ENCODE peak calls at places on chromosomes 3 and 15, in nine cellular contexts. One of them, this sample, is unnamed.

GRCh38 chr3:17793542-17794195 is 51.2 kb upstream of the TBC1D5 start:
- DNase-seq in iris pigment epithelial cell: no peak
- DNase-seq in lower leg skin: no peak
- DNase-seq in WTC11: no peak
- DNase-seq in AG08396: no peak
- DNase-seq in activated CD8-positive, alpha-beta T cell treated with anti-CD3 and anti-CD28 coated beads for 36 hours: no peak
- DNase-seq in fibroblast of pulmonary artery: no peak
- DNase-seq in activated gamma-delta T cell treated with Interleukin-2 at 50 U/mL for 16 hours: no peak
- DNase-seq in SW 1271: no peak
- DNase-seq in this sample: no peak

GRCh38 chr3:17075358-17075757 is 190.6 kb downstream of the PLCL2 start:
- DNase-seq in activated gamma-delta T cell treated with Interleukin-2 at 50 U/mL for 16 hours: no peak
- DNase-seq in SW 1271: no peak
- DNase-seq in iris pigment epithelial cell: no peak
- DNase-seq in AG08396: no peak
- DNase-seq in lower leg skin: no peak
- DNase-seq in WTC11: no peak
- DNase-seq in fibroblast of pulmonary artery: no peak
- DNase-seq in activated CD8-positive, alpha-beta T cell treated with anti-CD3 and anti-CD28 coated beads for 36 hours: no peak
- DNase-seq in this sample: no peak

GRCh38 chr15:72554471-72555425 is 80.6 kb downstream of the ARIH1 start:
- DNase-seq in SW 1271: no peak
- DNase-seq in fibroblast of pulmonary artery: peak; percentile 82
- DNase-seq in lower leg skin: no peak
- DNase-seq in activated gamma-delta T cell treated with Interleukin-2 at 50 U/mL for 16 hours: no peak
- DNase-seq in WTC11: no peak
- DNase-seq in activated CD8-positive, alpha-beta T cell treated with anti-CD3 and anti-CD28 coated beads for 36 hours: peak; percentile 54
- DNase-seq in AG08396: no peak
- DNase-seq in iris pigment epithelial cell: peak; percentile 93
- DNase-seq in this sample: no peak

GRCh38 chr3:50573566-50574279 is 4.4 kb downstream of the HEMK1 start:
- DNase-seq in activated CD8-positive, alpha-beta T cell treated with anti-CD3 and anti-CD28 coated beads for 36 hours: peak; percentile 97
- DNase-seq in iris pigment epithelial cell: no peak
- DNase-seq in lower leg skin: no peak
- DNase-seq in SW 1271: no peak
- DNase-seq in activated gamma-delta T cell treated with Interleukin-2 at 50 U/mL for 16 hours: peak; percentile 68
- DNase-seq in WTC11: no peak
- DNase-seq in fibroblast of pulmonary artery: no peak
- DNase-seq in AG08396: no peak
- DNase-seq in this sample: no peak

GRCh38 chr3:165185707-165186327 is 10.4 kb downstream of the SLITRK3 start:
- DNase-seq in iris pigment epithelial cell: peak; percentile 48
- DNase-seq in SW 1271: no peak
- DNase-seq in activated gamma-delta T cell treated with Interleukin-2 at 50 U/mL for 16 hours: no peak
- DNase-seq in WTC11: peak; percentile 53
- DNase-seq in AG08396: peak; percentile 54
- DNase-seq in fibroblast of pulmonary artery: peak; percentile 76
- DNase-seq in activated CD8-positive, alpha-beta T cell treated with anti-CD3 and anti-CD28 coated beads for 36 hours: peak; percentile 54
- DNase-seq in lower leg skin: peak; percentile 83
- DNase-seq in this sample: peak; percentile 62

GRCh38 chr3:19104459-19104858 is 43.9 kb upstream of the KCNH8 start:
- DNase-seq in activated CD8-positive, alpha-beta T cell treated with anti-CD3 and anti-CD28 coated beads for 36 hours: no peak
- DNase-seq in WTC11: no peak
- DNase-seq in iris pigment epithelial cell: no peak
- DNase-seq in AG08396: no peak
- DNase-seq in fibroblast of pulmonary artery: no peak
- DNase-seq in SW 1271: no peak
- DNase-seq in lower leg skin: no peak
- DNase-seq in activated gamma-delta T cell treated with Interleukin-2 at 50 U/mL for 16 hours: no peak
- DNase-seq in this sample: no peak

GRCh38 chr3:78506581-78507195 is 1261.1 kb downstream of the ROBO1 start:
- DNase-seq in SW 1271: no peak
- DNase-seq in activated CD8-positive, alpha-beta T cell treated with anti-CD3 and anti-CD28 coated beads for 36 hours: no peak
- DNase-seq in fibroblast of pulmonary artery: peak; percentile 27
- DNase-seq in lower leg skin: no peak
- DNase-seq in activated gamma-delta T cell treated with Interleukin-2 at 50 U/mL for 16 hours: no peak
- DNase-seq in AG08396: no peak
- DNase-seq in iris pigment epithelial cell: peak; percentile 77
- DNase-seq in WTC11: no peak
- DNase-seq in this sample: no peak

GRCh38 chr15:75928680-75929608 is 25.3 kb downstream of the FBXO22 start:
- DNase-seq in lower leg skin: no peak
- DNase-seq in fibroblast of pulmonary artery: peak; percentile 56
- DNase-seq in AG08396: no peak
- DNase-seq in activated gamma-delta T cell treated with Interleukin-2 at 50 U/mL for 16 hours: no peak
- DNase-seq in iris pigment epithelial cell: peak; percentile 28
- DNase-seq in WTC11: peak; percentile 66
- DNase-seq in activated CD8-positive, alpha-beta T cell treated with anti-CD3 and anti-CD28 coated beads for 36 hours: no peak
- DNase-seq in SW 1271: no peak
- DNase-seq in this sample: no peak

GRCh38 chr3:32681811-32682210 is 3.2 kb upstream of the CNOT10 start:
- DNase-seq in SW 1271: no peak
- DNase-seq in fibroblast of pulmonary artery: no peak
- DNase-seq in iris pigment epithelial cell: no peak
- DNase-seq in AG08396: no peak
- DNase-seq in activated gamma-delta T cell treated with Interleukin-2 at 50 U/mL for 16 hours: no peak
- DNase-seq in lower leg skin: no peak
- DNase-seq in WTC11: no peak
- DNase-seq in activated CD8-positive, alpha-beta T cell treated with anti-CD3 and anti-CD28 coated beads for 36 hours: no peak
- DNase-seq in this sample: no peak

GRCh38 chr15:66633851-66634250 is 68.1 kb upstream of the LCTL start:
- DNase-seq in activated gamma-delta T cell treated with Interleukin-2 at 50 U/mL for 16 hours: no peak
- DNase-seq in activated CD8-positive, alpha-beta T cell treated with anti-CD3 and anti-CD28 coated beads for 36 hours: no peak
- DNase-seq in WTC11: no peak
- DNase-seq in lower leg skin: no peak
- DNase-seq in SW 1271: no peak
- DNase-seq in AG08396: no peak
- DNase-seq in fibroblast of pulmonary artery: no peak
- DNase-seq in iris pigment epithelial cell: no peak
- DNase-seq in this sample: no peak

GRCh38 chr3:138460536-138461205 is 26.3 kb downstream of the ESYT3 start:
- DNase-seq in iris pigment epithelial cell: no peak
- DNase-seq in AG08396: no peak
- DNase-seq in lower leg skin: peak; percentile 77
- DNase-seq in activated gamma-delta T cell treated with Interleukin-2 at 50 U/mL for 16 hours: no peak
- DNase-seq in WTC11: no peak
- DNase-seq in activated CD8-positive, alpha-beta T cell treated with anti-CD3 and anti-CD28 coated beads for 36 hours: no peak
- DNase-seq in SW 1271: no peak
- DNase-seq in fibroblast of pulmonary artery: no peak
- DNase-seq in this sample: no peak

GRCh38 chr15:36766449-36766848 is 187.0 kb downstream of the CDIN1 start:
- DNase-seq in activated gamma-delta T cell treated with Interleukin-2 at 50 U/mL for 16 hours: no peak
- DNase-seq in lower leg skin: no peak
- DNase-seq in fibroblast of pulmonary artery: no peak
- DNase-seq in iris pigment epithelial cell: no peak
- DNase-seq in activated CD8-positive, alpha-beta T cell treated with anti-CD3 and anti-CD28 coated beads for 36 hours: no peak
- DNase-seq in WTC11: no peak
- DNase-seq in SW 1271: no peak
- DNase-seq in AG08396: no peak
- DNase-seq in this sample: no peak

GRCh38 chr15:74451861-74452835 is 8.8 kb downstream of the UBL7 start:
- DNase-seq in SW 1271: no peak
- DNase-seq in lower leg skin: peak; percentile 72
- DNase-seq in activated gamma-delta T cell treated with Interleukin-2 at 50 U/mL for 16 hours: no peak
- DNase-seq in WTC11: no peak
- DNase-seq in fibroblast of pulmonary artery: no peak
- DNase-seq in iris pigment epithelial cell: no peak
- DNase-seq in AG08396: no peak
- DNase-seq in activated CD8-positive, alpha-beta T cell treated with anti-CD3 and anti-CD28 coated beads for 36 hours: no peak
- DNase-seq in this sample: no peak

GRCh38 chr3:184572528-184573270 is 11.1 kb downstream of the EPHB3 start:
- DNase-seq in iris pigment epithelial cell: no peak
- DNase-seq in fibroblast of pulmonary artery: no peak
- DNase-seq in SW 1271: no peak
- DNase-seq in lower leg skin: no peak
- DNase-seq in AG08396: no peak
- DNase-seq in activated CD8-positive, alpha-beta T cell treated with anti-CD3 and anti-CD28 coated beads for 36 hours: no peak
- DNase-seq in activated gamma-delta T cell treated with Interleukin-2 at 50 U/mL for 16 hours: no peak
- DNase-seq in WTC11: no peak
- DNase-seq in this sample: no peak

GRCh38 chr3:13370609-13371008 is 49.5 kb downstream of the NUP210 start:
- DNase-seq in SW 1271: no peak
- DNase-seq in iris pigment epithelial cell: no peak
- DNase-seq in fibroblast of pulmonary artery: no peak
- DNase-seq in lower leg skin: no peak
- DNase-seq in activated gamma-delta T cell treated with Interleukin-2 at 50 U/mL for 16 hours: no peak
- DNase-seq in activated CD8-positive, alpha-beta T cell treated with anti-CD3 and anti-CD28 coated beads for 36 hours: no peak
- DNase-seq in WTC11: no peak
- DNase-seq in AG08396: no peak
- DNase-seq in this sample: no peak

GRCh38 chr3:99656606-99657005 is 18.2 kb downstream of the COL8A1 start:
- DNase-seq in WTC11: no peak
- DNase-seq in AG08396: no peak
- DNase-seq in fibroblast of pulmonary artery: no peak
- DNase-seq in iris pigment epithelial cell: no peak
- DNase-seq in lower leg skin: no peak
- DNase-seq in activated gamma-delta T cell treated with Interleukin-2 at 50 U/mL for 16 hours: no peak
- DNase-seq in SW 1271: no peak
- DNase-seq in activated CD8-positive, alpha-beta T cell treated with anti-CD3 and anti-CD28 coated beads for 36 hours: no peak
- DNase-seq in this sample: peak; percentile 22

GRCh38 chr3:79200456-79200855 is 567.3 kb downstream of the ROBO1 start:
- DNase-seq in lower leg skin: no peak
- DNase-seq in fibroblast of pulmonary artery: no peak
- DNase-seq in SW 1271: no peak
- DNase-seq in AG08396: no peak
- DNase-seq in activated CD8-positive, alpha-beta T cell treated with anti-CD3 and anti-CD28 coated beads for 36 hours: no peak
- DNase-seq in iris pigment epithelial cell: no peak
- DNase-seq in activated gamma-delta T cell treated with Interleukin-2 at 50 U/mL for 16 hours: no peak
- DNase-seq in WTC11: no peak
- DNase-seq in this sample: no peak

GRCh38 chr3:156379327-156379726 is 175.6 kb downstream of the SSR3 start:
- DNase-seq in iris pigment epithelial cell: no peak
- DNase-seq in lower leg skin: no peak
- DNase-seq in fibroblast of pulmonary artery: no peak
- DNase-seq in WTC11: no peak
- DNase-seq in SW 1271: no peak
- DNase-seq in activated CD8-positive, alpha-beta T cell treated with anti-CD3 and anti-CD28 coated beads for 36 hours: no peak
- DNase-seq in activated gamma-delta T cell treated with Interleukin-2 at 50 U/mL for 16 hours: no peak
- DNase-seq in AG08396: no peak
- DNase-seq in this sample: no peak

GRCh38 chr3:129315386-129315991 is 36.8 kb downstream of the HMCES start:
- DNase-seq in iris pigment epithelial cell: peak; percentile 52
- DNase-seq in WTC11: no peak
- DNase-seq in fibroblast of pulmonary artery: peak; percentile 28
- DNase-seq in activated CD8-positive, alpha-beta T cell treated with anti-CD3 and anti-CD28 coated beads for 36 hours: peak; percentile 47
- DNase-seq in lower leg skin: no peak
- DNase-seq in AG08396: peak; percentile 53
- DNase-seq in activated gamma-delta T cell treated with Interleukin-2 at 50 U/mL for 16 hours: peak; percentile 17
- DNase-seq in SW 1271: no peak
- DNase-seq in this sample: no peak

GRCh38 chr3:23945903-23946751 is 1.0 kb downstream of the NR1D2 start:
- DNase-seq in iris pigment epithelial cell: peak; percentile 95
- DNase-seq in WTC11: peak; percentile 97
- DNase-seq in SW 1271: peak; percentile 90
- DNase-seq in AG08396: peak; percentile 98
- DNase-seq in lower leg skin: peak; percentile 99
- DNase-seq in activated gamma-delta T cell treated with Interleukin-2 at 50 U/mL for 16 hours: peak; percentile 96
- DNase-seq in fibroblast of pulmonary artery: peak; percentile 96
- DNase-seq in activated CD8-positive, alpha-beta T cell treated with anti-CD3 and anti-CD28 coated beads for 36 hours: peak; percentile 95
- DNase-seq in this sample: peak; percentile 98

GRCh38 chr15:96325579-96326331 is 4.7 kb upstream of the NR2F2 start:
- DNase-seq in fibroblast of pulmonary artery: peak; percentile 60
- DNase-seq in activated CD8-positive, alpha-beta T cell treated with anti-CD3 and anti-CD28 coated beads for 36 hours: no peak
- DNase-seq in activated gamma-delta T cell treated with Interleukin-2 at 50 U/mL for 16 hours: no peak
- DNase-seq in WTC11: no peak
- DNase-seq in iris pigment epithelial cell: peak; percentile 59
- DNase-seq in AG08396: peak; percentile 29
- DNase-seq in SW 1271: no peak
- DNase-seq in lower leg skin: no peak
- DNase-seq in this sample: no peak

GRCh38 chr15:62945063-62945462 is 97.5 kb upstream of the TPM1 start:
- DNase-seq in WTC11: no peak
- DNase-seq in fibroblast of pulmonary artery: no peak
- DNase-seq in lower leg skin: peak; percentile 58
- DNase-seq in SW 1271: no peak
- DNase-seq in AG08396: no peak
- DNase-seq in activated gamma-delta T cell treated with Interleukin-2 at 50 U/mL for 16 hours: no peak
- DNase-seq in activated CD8-positive, alpha-beta T cell treated with anti-CD3 and anti-CD28 coated beads for 36 hours: no peak
- DNase-seq in iris pigment epithelial cell: no peak
- DNase-seq in this sample: no peak

GRCh38 chr3:186432189-186432588 is 70.2 kb upstream of the DGKG start:
- DNase-seq in AG08396: peak; percentile 61
- DNase-seq in fibroblast of pulmonary artery: no peak
- DNase-seq in activated gamma-delta T cell treated with Interleukin-2 at 50 U/mL for 16 hours: no peak
- DNase-seq in lower leg skin: no peak
- DNase-seq in iris pigment epithelial cell: no peak
- DNase-seq in WTC11: no peak
- DNase-seq in SW 1271: no peak
- DNase-seq in activated CD8-positive, alpha-beta T cell treated with anti-CD3 and anti-CD28 coated beads for 36 hours: no peak
- DNase-seq in this sample: peak; percentile 63

GRCh38 chr3:123332124-123332641 is 116.7 kb downstream of the ADCY5 start:
- DNase-seq in iris pigment epithelial cell: no peak
- DNase-seq in lower leg skin: no peak
- DNase-seq in SW 1271: no peak
- DNase-seq in activated gamma-delta T cell treated with Interleukin-2 at 50 U/mL for 16 hours: no peak
- DNase-seq in fibroblast of pulmonary artery: no peak
- DNase-seq in WTC11: no peak
- DNase-seq in activated CD8-positive, alpha-beta T cell treated with anti-CD3 and anti-CD28 coated beads for 36 hours: no peak
- DNase-seq in AG08396: no peak
- DNase-seq in this sample: no peak

GRCh38 chr3:33525232-33525631 is 85.0 kb upstream of the UBP1 start:
- DNase-seq in lower leg skin: no peak
- DNase-seq in iris pigment epithelial cell: no peak
- DNase-seq in activated CD8-positive, alpha-beta T cell treated with anti-CD3 and anti-CD28 coated beads for 36 hours: no peak
- DNase-seq in fibroblast of pulmonary artery: no peak
- DNase-seq in activated gamma-delta T cell treated with Interleukin-2 at 50 U/mL for 16 hours: no peak
- DNase-seq in WTC11: no peak
- DNase-seq in SW 1271: no peak
- DNase-seq in AG08396: no peak
- DNase-seq in this sample: no peak

GRCh38 chr3:115977866-115978265 is 354.6 kb downstream of the GAP43 start:
- DNase-seq in AG08396: no peak
- DNase-seq in fibroblast of pulmonary artery: no peak
- DNase-seq in iris pigment epithelial cell: no peak
- DNase-seq in WTC11: peak; percentile 15
- DNase-seq in lower leg skin: no peak
- DNase-seq in activated CD8-positive, alpha-beta T cell treated with anti-CD3 and anti-CD28 coated beads for 36 hours: no peak
- DNase-seq in activated gamma-delta T cell treated with Interleukin-2 at 50 U/mL for 16 hours: no peak
- DNase-seq in SW 1271: no peak
- DNase-seq in this sample: no peak

GRCh38 chr3:158683216-158683975 is 10.9 kb upstream of the LXN start:
- DNase-seq in SW 1271: no peak
- DNase-seq in AG08396: peak; percentile 24
- DNase-seq in lower leg skin: no peak
- DNase-seq in iris pigment epithelial cell: peak; percentile 90
- DNase-seq in activated gamma-delta T cell treated with Interleukin-2 at 50 U/mL for 16 hours: no peak
- DNase-seq in WTC11: no peak
- DNase-seq in fibroblast of pulmonary artery: peak; percentile 65
- DNase-seq in activated CD8-positive, alpha-beta T cell treated with anti-CD3 and anti-CD28 coated beads for 36 hours: no peak
- DNase-seq in this sample: peak; percentile 38

GRCh38 chr15:28191832-28192231 is 92.7 kb upstream of the OCA2 start:
- DNase-seq in WTC11: peak; percentile 34
- DNase-seq in lower leg skin: no peak
- DNase-seq in activated gamma-delta T cell treated with Interleukin-2 at 50 U/mL for 16 hours: no peak
- DNase-seq in iris pigment epithelial cell: peak; percentile 83
- DNase-seq in fibroblast of pulmonary artery: peak; percentile 73
- DNase-seq in SW 1271: no peak
- DNase-seq in AG08396: peak; percentile 89
- DNase-seq in activated CD8-positive, alpha-beta T cell treated with anti-CD3 and anti-CD28 coated beads for 36 hours: no peak
- DNase-seq in this sample: peak; percentile 94

GRCh38 chr3:195065142-195065863 is 205.7 kb downstream of the XXYLT1 start:
- DNase-seq in activated gamma-delta T cell treated with Interleukin-2 at 50 U/mL for 16 hours: no peak
- DNase-seq in SW 1271: no peak
- DNase-seq in lower leg skin: no peak
- DNase-seq in fibroblast of pulmonary artery: no peak
- DNase-seq in AG08396: no peak
- DNase-seq in iris pigment epithelial cell: no peak
- DNase-seq in activated CD8-positive, alpha-beta T cell treated with anti-CD3 and anti-CD28 coated beads for 36 hours: no peak
- DNase-seq in WTC11: no peak
- DNase-seq in this sample: no peak

GRCh38 chr3:14699643-14700042 is 24.7 kb downstream of the C3orf20 start:
- DNase-seq in SW 1271: no peak
- DNase-seq in activated CD8-positive, alpha-beta T cell treated with anti-CD3 and anti-CD28 coated beads for 36 hours: no peak
- DNase-seq in fibroblast of pulmonary artery: no peak
- DNase-seq in activated gamma-delta T cell treated with Interleukin-2 at 50 U/mL for 16 hours: no peak
- DNase-seq in AG08396: no peak
- DNase-seq in lower leg skin: peak; percentile 46
- DNase-seq in iris pigment epithelial cell: peak; percentile 7
- DNase-seq in WTC11: no peak
- DNase-seq in this sample: no peak

GRCh38 chr3:146507331-146508120 is 36.9 kb downstream of the PLSCR1 start:
- DNase-seq in lower leg skin: no peak
- DNase-seq in activated gamma-delta T cell treated with Interleukin-2 at 50 U/mL for 16 hours: no peak
- DNase-seq in fibroblast of pulmonary artery: no peak
- DNase-seq in iris pigment epithelial cell: no peak
- DNase-seq in AG08396: no peak
- DNase-seq in activated CD8-positive, alpha-beta T cell treated with anti-CD3 and anti-CD28 coated beads for 36 hours: no peak
- DNase-seq in SW 1271: no peak
- DNase-seq in WTC11: no peak
- DNase-seq in this sample: no peak

This sample was measured in AG08395.